ENCODE peak calls at places on chromosomes 13 and 19, in ten cellular contexts. A is SK-N-SH, L is K562, X is stomach, O is GM12878, K is transverse colon, I is suprapubic skin, C is H1, P is sigmoid colon, U is upper lobe of left lung. G is an unnamed sample. For H3K4me1, the result is how much of the 10 kb centered on the place peaks cover.

GRCh38 chr13:110379905-110380341 is 72.8 kb downstream of the COL4A2 start:
- DNase-seq in U (no peak), A (no peak), O (no peak), K (no peak), L (no peak), I (no peak), C (peak), X (no peak), P (no peak), G (no peak)

GRCh38 chr13:27406178-27406939 is 18.1 kb upstream of the GTF3A start:
- DNase-seq in P (no peak), I (no peak), U (no peak), C (no peak), K (no peak), X (no peak), O (no peak), A (peak), L (peak), G (no peak)

GRCh38 chr13:70732611-70733010 is 624.4 kb upstream of the KLHL1 start:
- DNase-seq in X (no peak), P (no peak), O (no peak), A (no peak), I (no peak), L (no peak), C (no peak), K (no peak), U (no peak), G (no peak)

GRCh38 chr13:44334751-44335150 is 38.9 kb upstream of the SERP2 start:
- DNase-seq in I (no peak), C (no peak), P (no peak), O (no peak), A (no peak), X (no peak), K (no peak), L (no peak), U (no peak), G (no peak)

GRCh38 chr13:28494861-28495585 is at the start of gene FLT1:
- DNase-seq in P (no peak), K (no peak), O (no peak), A (peak), U (peak), L (peak), C (peak), I (peak), X (peak), G (no peak)

GRCh38 chr13:102555914-102556553 is 40.8 kb upstream of the TPP2 start:
- DNase-seq in K (no peak), I (no peak), X (no peak), C (no peak), L (peak), O (no peak), A (peak), P (no peak), U (no peak), G (no peak)

GRCh38 chr19:13260883-13261653 is 110.9 kb downstream of the IER2 start:
- DNase-seq in K (no peak), O (peak), A (no peak), U (peak), I (no peak), X (peak), P (no peak), C (no peak), L (peak), G (no peak)

GRCh38 chr13:26867451-26868067 is 107.0 kb upstream of the GPR12 start:
- DNase-seq in L (peak), I (no peak), K (no peak), C (peak), P (no peak), O (no peak), A (no peak), U (no peak), X (no peak), G (no peak)

GRCh38 chr19:49331616-49332055 is 3.6 kb upstream of the CD37 start:
- DNase-seq in P (no peak), O (peak), L (peak), X (peak), C (no peak), U (peak), A (peak), K (no peak), I (no peak), G (peak)

GRCh38 chr19:55486043-55486970 is 1.3 kb downstream of the NAT14 start:
- DNase-seq in A (peak), X (no peak), U (peak), K (no peak), C (no peak), L (no peak), O (no peak), P (peak), I (peak), G (no peak)

GRCh38 chr19:1082928-1083816 is 12.0 kb downstream of the POLR2E start:
- DNase-seq in K (peak), A (no peak), I (no peak), L (no peak), U (no peak), C (no peak), X (no peak), P (no peak), O (no peak), G (no peak)

GRCh38 chr13:42101821-42102580 is 53.6 kb downstream of the DGKH start:
- DNase-seq in C (no peak), L (no peak), I (no peak), U (no peak), O (no peak), K (no peak), A (no peak), P (no peak), X (no peak), G (no peak)

GRCh38 chr13:105969761-105970160 is 565.7 kb downstream of the EFNB2 start:
- DNase-seq in C (no peak), U (no peak), L (no peak), O (no peak), A (no peak), I (no peak), K (no peak), X (no peak), P (no peak), G (peak)

GRCh38 chr19:49084206-49085019 is 838 bp upstream of the SNRNP70 start:
- DNase-seq in L (no peak), A (no peak), O (no peak), K (no peak), X (no peak), P (no peak), C (no peak), I (no peak), U (no peak), G (no peak)

GRCh38 chr13:98307392-98307743 is 130.3 kb upstream of the RNF113B start:
- DNase-seq in X (no peak), C (no peak), U (no peak), O (no peak), K (no peak), P (no peak), A (no peak), I (no peak), L (no peak), G (no peak)

GRCh38 chr19:51431124-51431523 is 13.7 kb upstream of the SIGLEC10 start:
- DNase-seq in U (no peak), A (no peak), L (no peak), O (no peak), I (no peak), C (no peak), X (no peak), K (no peak), P (no peak), G (no peak)

GRCh38 chr19:30851646-30852045 is 479.5 kb downstream of the ZNF536 start:
- DNase-seq in X (no peak), K (no peak), U (no peak), I (no peak), L (no peak), A (no peak), O (no peak), C (peak), P (no peak), G (peak)

GRCh38 chr19:39401549-39402416 is 4.9 kb upstream of the ZFP36 start:
- DNase-seq in K (peak), A (no peak), U (peak), C (no peak), I (peak), O (no peak), X (peak), P (peak), L (no peak), G (no peak)

GRCh38 chr19:39397360-39398296 is 6.5 kb downstream of the MED29 start:
- DNase-seq in C (peak), X (peak), A (peak), U (peak), P (peak), K (peak), O (no peak), L (peak), I (peak), G (peak)

GRCh38 chr19:39400997-39401548 is 5.6 kb upstream of the ZFP36 start:
- DNase-seq in C (no peak), U (no peak), P (no peak), I (no peak), X (no peak), O (no peak), A (no peak), K (no peak), L (no peak), G (no peak)

GRCh38 chr19:39399684-39400465 is 6.8 kb upstream of the ZFP36 start:
- DNase-seq in X (no peak), L (no peak), U (no peak), A (no peak), O (no peak), K (no peak), C (no peak), P (no peak), I (no peak), G (no peak)

DNA sequence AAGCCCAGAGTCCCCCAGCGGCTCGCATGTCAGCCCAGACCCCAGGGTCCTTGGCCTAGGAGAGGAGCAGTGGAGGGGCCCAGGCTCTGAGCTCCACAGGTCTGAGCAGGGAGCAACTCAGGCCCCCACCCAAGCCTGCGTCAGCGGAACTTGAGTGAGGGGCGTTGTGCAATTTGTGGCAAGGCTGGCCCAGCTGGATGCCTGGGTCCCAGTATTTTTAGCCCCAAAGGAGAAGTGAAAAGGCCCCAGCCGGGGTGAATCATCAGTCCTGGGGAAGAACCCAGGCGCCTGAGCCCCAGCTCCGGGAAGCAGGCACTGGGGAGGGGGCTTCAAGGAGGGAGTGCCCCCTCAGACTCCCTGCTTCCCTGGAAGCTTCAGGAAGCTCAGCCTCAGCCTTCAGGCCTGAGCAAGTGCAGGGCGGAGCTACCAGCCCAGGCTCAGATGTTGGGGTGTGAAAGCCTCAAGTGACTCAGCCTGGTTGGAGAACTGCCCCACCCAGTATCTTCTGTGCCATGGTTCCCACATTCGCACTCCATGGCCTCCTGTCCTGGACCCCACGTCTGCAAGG is 7.2 kb downstream of the MED29 start:
- DNase-seq in K (peak), A (no peak), O (no peak), U (peak), L (no peak), P (peak), X (peak), C (no peak), I (peak), G (no peak)
- H3K4me1 ChIP-seq in K (half or more), A (under half), O (half or more), U (half or more), L (under half), P (under half), X (half or more), C (under half), I (half or more), G (under half)

GRCh38 chr13:45627656-45628055 is 12.1 kb upstream of the ERICH6B start:
- DNase-seq in U (no peak), O (no peak), A (no peak), X (no peak), L (no peak), C (no peak), I (no peak), K (no peak), P (no peak), G (no peak)

GRCh38 chr13:45628094-45628493 is 12.6 kb upstream of the ERICH6B start:
- DNase-seq in K (no peak), X (no peak), P (no peak), L (no peak), O (no peak), A (no peak), C (no peak), I (no peak), U (no peak), G (no peak)

GRCh38 chr13:45626731-45627374 is 11.3 kb upstream of the ERICH6B start:
- DNase-seq in O (no peak), X (no peak), C (no peak), U (no peak), L (no peak), I (no peak), K (no peak), A (peak), P (no peak), G (peak)

GRCh38 chr13:45630791-45631190 is 15.3 kb upstream of the ERICH6B start:
- DNase-seq in L (no peak), I (no peak), P (no peak), C (no peak), X (no peak), U (no peak), O (no peak), A (no peak), K (no peak), G (no peak)
- TF ChIP-seq EP300 in L (no peak), I (no peak), P (no peak), C (no peak), X (no peak), U (no peak), O (no peak), A (no peak), K (no peak), G (no peak)

DNA sequence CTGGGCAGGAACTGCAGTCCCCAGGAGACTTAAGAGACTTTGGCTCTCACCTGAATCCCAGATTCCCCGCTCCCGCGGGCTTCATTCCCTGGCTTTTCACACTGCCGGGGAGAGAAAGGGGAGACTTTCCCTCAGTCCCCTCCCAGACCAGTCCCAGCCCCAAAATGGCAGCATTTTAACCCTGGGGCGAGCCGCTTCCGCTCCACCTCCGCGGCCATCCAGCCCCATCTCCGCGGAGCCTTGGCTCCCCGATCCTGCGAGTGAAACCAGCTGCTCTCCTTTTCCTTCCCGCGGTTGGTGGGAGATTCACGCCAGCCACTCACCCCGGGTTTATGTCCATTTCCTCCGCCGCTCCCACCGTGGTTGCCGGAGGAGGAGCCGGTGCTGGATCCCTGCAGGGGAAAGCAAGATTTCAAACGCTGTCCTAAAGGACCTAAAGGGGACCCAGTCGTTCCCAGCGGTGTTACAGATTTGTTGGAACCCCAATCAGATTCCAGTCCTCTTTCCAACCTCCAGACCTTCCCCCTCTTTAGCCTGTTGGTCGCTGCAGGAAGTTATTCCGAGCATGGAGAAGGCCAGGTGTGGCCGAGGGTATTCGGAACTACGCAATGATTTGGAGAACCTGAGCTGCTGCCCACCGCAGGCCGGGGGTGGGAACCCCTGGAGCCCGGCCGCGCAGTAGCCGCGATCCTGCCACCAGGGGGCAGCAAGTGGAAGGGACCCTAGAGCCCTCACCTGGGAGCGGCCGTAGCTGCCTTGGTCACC is 3.4 kb downstream of the DMKN start:
- DNase-seq in I (no peak), C (peak), X (peak), P (peak), A (peak), L (peak), O (no peak), K (peak), U (peak), G (no peak)
- TF ChIP-seq POLR2AphosphoS5 in I (no peak), C (peak), X (peak), P (no peak), A (no peak), L (no peak), O (no peak), K (no peak), U (peak), G (peak)

GRCh38 chr13:52002361-52002760 is 8.9 kb downstream of the ATP7B start:
- DNase-seq in K (no peak), O (no peak), C (no peak), U (no peak), X (no peak), L (no peak), I (no peak), A (no peak), P (no peak), G (no peak)

GRCh38 chr13:52003551-52003950 is 7.7 kb downstream of the ATP7B start:
- DNase-seq in C (no peak), L (no peak), I (no peak), O (no peak), X (no peak), P (no peak), A (no peak), U (no peak), K (peak), G (no peak)

GRCh38 chr13:52006491-52007245 is 4.6 kb downstream of the ATP7B start:
- DNase-seq in X (no peak), K (no peak), C (no peak), L (no peak), U (no peak), I (no peak), P (no peak), O (no peak), A (no peak), G (no peak)

GRCh38 chr13:52001120-52001731 is 10.0 kb downstream of the ATP7B start:
- DNase-seq in K (no peak), C (no peak), I (no peak), X (no peak), O (no peak), U (no peak), L (peak), A (peak), P (no peak), G (no peak)

DNA sequence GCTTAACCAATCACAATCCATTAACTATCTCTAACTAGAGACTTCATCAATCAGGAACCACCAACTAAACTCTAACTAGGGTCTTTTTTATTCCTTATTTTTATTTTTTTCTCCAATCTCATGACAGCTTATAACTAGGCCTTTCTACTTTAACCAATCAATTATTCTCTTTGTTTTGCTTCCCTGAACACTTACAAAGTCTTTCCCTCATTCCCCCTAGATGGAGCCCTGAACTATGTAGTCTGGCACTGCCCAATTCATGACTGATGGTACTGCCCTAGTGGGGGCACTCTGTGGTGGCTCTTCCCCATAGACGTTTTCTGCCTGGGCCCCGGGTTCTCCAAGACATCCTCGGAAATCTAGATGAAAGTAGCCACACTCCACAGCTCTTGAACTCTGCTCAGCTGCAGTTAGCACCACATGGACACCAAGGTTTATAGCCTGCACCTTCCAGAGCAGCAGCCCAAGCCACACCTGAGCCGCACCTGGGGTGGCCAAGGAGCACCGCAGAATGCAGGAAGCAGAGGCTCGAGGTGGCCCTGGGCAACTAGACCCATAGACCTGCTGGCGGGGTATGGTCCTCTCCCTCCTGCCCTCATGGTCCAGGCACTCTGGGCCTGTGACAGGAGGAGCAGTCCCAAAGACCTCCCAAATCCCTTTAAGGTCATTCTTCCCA is 6.6 kb downstream of the ATP7B start:
- DNase-seq in L (no peak), X (no peak), P (no peak), O (no peak), C (no peak), K (peak), U (no peak), I (no peak), A (no peak), G (no peak)
- H3K4me1 ChIP-seq in L (under half), X (under half), P (under half), O (under half), C (under half), K (under half), U (under half), I (under half), A (under half), G (under half)

DNA sequence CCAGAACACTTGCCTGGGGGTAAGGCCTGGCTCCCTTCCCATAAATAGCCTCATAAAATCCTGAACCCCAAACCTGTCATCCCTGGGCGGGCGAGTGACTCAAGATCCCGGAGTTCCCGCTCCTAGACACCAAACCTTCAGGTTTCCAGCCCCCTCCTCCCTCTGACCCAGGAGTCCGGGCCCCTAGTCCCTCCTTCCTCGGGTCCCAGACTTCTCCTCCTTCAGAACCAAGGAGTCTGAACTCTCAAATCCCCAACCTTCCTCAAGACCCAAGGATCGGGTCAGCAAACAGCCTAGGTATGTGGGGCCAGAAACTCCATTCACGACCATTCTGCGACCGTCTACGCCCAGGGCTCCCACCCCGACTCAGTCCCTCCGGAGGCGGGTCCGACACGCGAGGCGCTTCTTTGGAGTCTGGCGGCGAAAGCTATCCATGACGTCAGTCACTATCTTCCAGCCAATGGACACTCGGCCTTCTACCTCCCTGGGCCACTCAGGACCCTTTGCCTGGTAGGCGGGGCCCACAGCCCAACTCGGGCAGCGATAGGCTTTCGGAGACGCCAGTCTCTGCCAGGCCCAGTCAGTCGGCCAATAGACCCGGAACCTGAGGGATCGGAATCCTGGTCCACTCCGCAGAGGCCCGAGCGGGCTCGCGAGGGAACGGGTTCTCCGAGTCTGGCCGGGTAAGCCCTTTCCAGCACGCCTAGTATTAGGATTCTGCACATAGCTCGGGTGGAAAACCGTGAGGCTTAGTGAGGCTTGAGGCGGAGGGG is 6.6 kb upstream of the CNFN start:
- DNase-seq in P (peak), K (peak), A (peak), O (peak), U (peak), I (peak), L (peak), C (peak), X (peak), G (peak)
- TF ChIP-seq EP300 in P (no peak), K (no peak), A (no peak), O (no peak), U (no peak), I (no peak), L (no peak), C (no peak), X (no peak), G (no peak)

GRCh38 chr19:40632311-40633036 is 31.3 kb downstream of the LTBP4 start:
- DNase-seq in K (no peak), X (no peak), I (no peak), P (no peak), L (no peak), C (no peak), U (no peak), O (no peak), A (no peak), G (no peak)
- TF ChIP-seq POLR2AphosphoS5 in K (no peak), X (no peak), I (no peak), P (no peak), L (no peak), C (no peak), U (no peak), O (no peak), A (no peak), G (no peak)

G was measured in esophagus muscularis mucosa.